ENCODE peak calls at places on chromosomes 2 and 18, in four cellular contexts. Q is right lobe of liver, T is substantia nigra, G is pancreas. H is an unnamed sample.

GRCh38 chr18:9898792-9899549 is 13.2 kb downstream of the TXNDC2 start:
- DNase-seq in Q (no peak), T (no peak), G (no peak), H (no peak)

GRCh38 chr2:11761259-11761658 is 14.8 kb downstream of the LPIN1 start:
- DNase-seq in Q (no peak), T (no peak), G (no peak), H (no peak)

GRCh38 chr2:130765464-130765863 is 10.1 kb downstream of the AMER3 start:
- DNase-seq in Q (no peak), T (no peak), G (no peak), H (no peak)

GRCh38 chr18:9700261-9700796 is 7.8 kb upstream of the RAB31 start:
- DNase-seq in Q (no peak), T (no peak), G (no peak), H (no peak)

GRCh38 chr2:225773143-225773542 is 373.6 kb downstream of the NYAP2 start:
- DNase-seq in Q (no peak), T (no peak), G (no peak), H (no peak)

GRCh38 chr2:145760781-145761649 is 1241.1 kb upstream of the ZEB2 start:
- DNase-seq in Q (no peak), T (no peak), G (peak), H (no peak)

GRCh38 chr18:24016643-24017042 is 2.1 kb downstream of the TTC39C start:
- DNase-seq in Q (no peak), T (no peak), G (no peak), H (no peak)

GRCh38 chr18:63258749-63259580 is 60.6 kb downstream of the BCL2 start:
- DNase-seq in Q (no peak), T (no peak), G (no peak), H (no peak)

GRCh38 chr18:49168281-49168680 is 217.5 kb upstream of the SMAD7 start:
- DNase-seq in Q (no peak), T (no peak), G (peak), H (no peak)

GRCh38 chr18:56447972-56448371 is 190.4 kb downstream of the TXNL1 start:
- DNase-seq in Q (no peak), T (no peak), G (no peak), H (no peak)

GRCh38 chr2:192888090-192888489 is 693.4 kb upstream of the TMEFF2 start:
- DNase-seq in Q (no peak), T (no peak), G (no peak), H (no peak)

GRCh38 chr2:190822038-190822437 is 58.6 kb upstream of the GLS start:
- DNase-seq in Q (no peak), T (no peak), G (no peak), H (no peak)

GRCh38 chr2:75157435-75157834 is 41.9 kb downstream of the TACR1 start:
- DNase-seq in Q (no peak), T (no peak), G (no peak), H (no peak)

GRCh38 chr18:77103991-77104521 is 28.5 kb downstream of the MBP start:
- DNase-seq in Q (no peak), T (no peak), G (no peak), H (no peak)

GRCh38 chr2:118177318-118177717 is 89.0 kb downstream of the INSIG2 start:
- DNase-seq in Q (peak), T (no peak), G (no peak), H (no peak)

GRCh38 chr2:25587361-25587760 is 86.0 kb downstream of the DTNB start:
- DNase-seq in Q (no peak), T (no peak), G (no peak), H (peak)

GRCh38 chr2:99677814-99678213 is 188.0 kb upstream of the REV1 start:
- DNase-seq in Q (no peak), T (no peak), G (no peak), H (no peak)

DNA sequence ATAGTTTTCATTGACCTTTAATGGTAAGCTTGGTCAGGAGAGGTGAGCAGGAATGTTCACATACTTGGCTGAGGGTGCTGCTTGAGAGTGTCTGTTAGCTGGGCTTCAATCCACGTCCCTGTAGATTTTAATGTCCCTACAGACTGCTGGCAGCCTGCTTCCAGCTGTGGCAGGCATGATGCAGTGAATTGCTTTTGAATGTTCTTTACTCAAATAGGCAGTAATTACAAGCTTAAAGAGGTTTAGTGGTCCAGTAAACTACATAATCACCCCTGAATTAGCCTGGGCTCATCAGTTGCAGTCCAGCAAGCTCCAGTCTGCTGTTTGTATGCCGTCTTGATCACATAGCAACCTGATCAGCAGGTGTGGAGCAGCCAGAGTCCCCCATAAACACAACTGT is 102.1 kb downstream of the MEIS1 start:
- DNase-seq in Q (no peak), T (no peak), G (no peak), H (no peak)
- H3K27ac ChIP-seq in Q (no peak), T (peak), G (no peak), H (no peak)

DNA sequence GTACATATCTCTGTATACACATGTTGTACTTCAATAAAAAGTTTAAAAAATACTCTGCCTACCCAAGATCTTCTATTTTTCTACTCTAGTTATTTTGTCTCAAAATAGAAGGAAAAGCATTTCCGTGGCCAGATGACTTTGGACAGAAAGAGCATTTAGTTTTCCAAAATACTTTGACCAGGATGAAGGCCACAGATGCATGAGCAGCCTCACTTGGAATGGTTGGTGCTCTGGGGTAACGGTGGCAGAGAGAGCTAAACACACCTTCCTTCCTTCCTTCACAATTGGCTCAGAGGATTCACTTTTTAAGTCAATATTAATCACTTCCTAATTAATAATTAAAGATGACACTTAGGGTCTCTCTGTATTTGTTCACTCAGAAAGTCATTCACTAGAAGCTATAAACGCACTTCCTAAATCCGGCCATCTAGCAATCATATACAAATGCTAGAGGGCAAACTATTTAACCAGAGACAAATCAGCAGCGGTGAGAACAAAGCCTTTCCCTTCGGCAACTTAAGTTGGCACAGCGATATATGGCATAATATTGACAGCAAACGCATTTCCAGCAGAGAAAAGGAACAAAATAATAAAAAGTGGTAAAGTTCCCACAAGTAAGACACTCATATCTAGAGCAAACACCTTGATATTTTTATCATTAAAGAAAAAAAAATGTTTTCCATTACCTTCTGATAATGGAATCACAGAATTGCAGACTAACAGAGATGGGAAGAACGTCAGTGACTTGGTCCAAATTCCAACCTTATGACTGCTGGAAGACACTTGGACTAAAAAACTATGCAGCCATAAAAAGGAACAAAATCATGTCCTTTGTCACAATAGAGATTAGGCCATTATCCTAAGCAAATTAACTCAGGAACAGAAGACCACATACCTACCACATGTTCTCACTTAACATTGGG is 55.9 kb upstream of the NARS1 start:
- DNase-seq in Q (no peak), T (no peak), G (no peak), H (no peak)
- H3K27ac ChIP-seq in Q (no peak), T (no peak), G (no peak), H (no peak)

GRCh38 chr2:60306231-60306861 is 247.1 kb downstream of the BCL11A start:
- DNase-seq in Q (no peak), T (no peak), G (no peak), H (peak)
- H3K27ac ChIP-seq in Q (no peak), T (no peak), G (no peak), H (no peak)

GRCh38 chr2:176325732-176326131 is 56.5 kb downstream of the MTX2 start:
- DNase-seq in Q (no peak), T (no peak), G (no peak), H (no peak)
- H3K27ac ChIP-seq in Q (no peak), T (no peak), G (no peak), H (no peak)

DNA sequence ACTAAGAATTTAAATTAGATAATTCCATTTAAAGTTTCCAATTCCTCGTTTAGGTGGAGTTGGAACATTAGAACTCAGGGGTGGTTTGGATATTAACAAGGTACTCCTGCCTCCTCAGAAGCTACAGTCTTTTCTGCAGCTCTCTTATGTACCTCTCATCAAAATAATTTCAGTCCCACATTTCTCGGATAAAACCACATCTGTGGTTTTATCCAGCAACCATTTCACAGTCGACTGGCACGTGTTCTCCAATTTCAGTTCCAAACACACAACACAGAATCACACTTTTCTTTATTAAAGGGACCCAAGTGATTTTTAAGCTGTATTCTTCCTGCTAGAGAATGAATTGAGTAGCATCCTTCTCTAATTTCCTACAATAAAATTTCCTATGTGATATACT is 22.7 kb upstream of the NFU1 start:
- DNase-seq in Q (no peak), T (no peak), G (no peak), H (no peak)
- H3K27ac ChIP-seq in Q (no peak), T (no peak), G (no peak), H (peak)

DNA sequence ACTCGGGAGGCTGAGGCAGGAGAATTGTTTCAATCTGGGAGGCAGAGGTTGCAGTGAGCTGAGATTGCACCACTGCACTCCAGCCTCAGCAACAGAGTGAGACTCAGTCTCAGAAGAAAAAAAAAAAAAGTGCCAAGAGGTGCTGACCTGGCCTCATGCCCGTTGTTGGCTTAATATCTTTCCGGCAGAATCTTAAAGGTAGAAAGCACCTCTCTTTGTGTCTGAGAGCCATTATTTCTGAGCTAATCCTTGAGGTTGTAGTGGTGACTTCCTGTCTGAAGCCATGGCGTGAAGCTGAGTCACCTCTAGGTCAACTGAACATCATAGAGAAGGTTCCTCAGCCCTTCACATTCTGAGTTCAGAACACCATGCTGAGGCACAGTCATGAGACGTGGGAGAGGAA is 60.4 kb downstream of the WDSUB1 start:
- DNase-seq in Q (no peak), T (no peak), G (no peak), H (peak)
- H3K27ac ChIP-seq in Q (no peak), T (no peak), G (no peak), H (peak)